ENCODE peak calls at places on chromosomes 4 and X, in six cellular contexts. R is Caco-2, D is thoracic aorta, Y is HAP-1, G is K562, A is breast epithelium. E is an unnamed sample. For H3K4me1, the result is how much of the 10 kb centered on the place peaks cover.

GRCh38 chr4:136831553-136831952 is 700.7 kb downstream of the PCDH18 start:
- DNase-seq in R (no peak), D (no peak), Y (no peak), G (no peak), A (no peak), E (no peak)

GRCh38 chr4:163681208-163681821 is 186.8 kb downstream of the TMA16 start:
- DNase-seq in R (peak), D (no peak), Y (peak), G (peak), A (no peak), E (no peak)

GRCh38 chr4:44629280-44629866 is 22.1 kb downstream of the YIPF7 start:
- DNase-seq in R (peak), D (no peak), Y (peak), G (peak), A (no peak), E (no peak)

GRCh38 chr4:126702747-126703146 is 930.0 kb upstream of the INTU start:
- DNase-seq in R (no peak), D (no peak), Y (no peak), G (no peak), A (no peak), E (no peak)

GRCh38 chrX:56833626-56834025 is 104.6 kb downstream of the NBDY start:
- DNase-seq in R (no peak), D (no peak), Y (no peak), G (no peak), A (no peak), E (no peak)

GRCh38 chrX:119721487-119721886 is 28.5 kb upstream of the SEPTIN6 start:
- DNase-seq in R (no peak), D (no peak), Y (no peak), G (no peak), A (no peak), E (no peak)

GRCh38 chr4:82652062-82652461 is 90.3 kb upstream of the TMEM150C start:
- DNase-seq in R (no peak), D (no peak), Y (no peak), G (no peak), A (no peak), E (no peak)

GRCh38 chr4:15882675-15883086 is 55.9 kb downstream of the FGFBP1 start:
- DNase-seq in R (peak), D (no peak), Y (peak), G (peak), A (no peak), E (no peak)

GRCh38 chrX:49193542-49193964 is 6.4 kb downstream of the SYP start:
- DNase-seq in R (no peak), D (no peak), Y (no peak), G (peak), A (no peak), E (no peak)

DNA sequence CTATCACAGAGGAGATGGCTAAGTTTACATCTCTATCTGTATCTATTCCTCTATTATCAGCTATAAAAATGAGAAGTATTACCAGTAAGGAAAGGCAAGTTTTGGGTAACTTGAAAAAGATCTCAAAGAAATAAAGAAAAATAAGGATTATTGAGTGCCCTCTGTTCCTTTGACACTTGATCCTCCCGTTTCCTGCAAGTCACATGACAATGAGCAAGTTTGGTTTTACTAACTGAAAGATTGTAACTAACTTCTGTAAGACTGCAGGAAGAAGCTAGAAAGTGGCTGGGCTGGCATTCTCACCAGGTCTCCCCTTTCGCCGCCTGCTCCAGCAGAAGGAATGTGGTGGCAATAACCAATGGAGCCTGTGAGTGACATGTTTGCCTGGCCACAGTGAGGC is 59.2 kb downstream of the ARHGAP24 start:
- DNase-seq in R (no peak), D (no peak), Y (no peak), G (no peak), A (no peak), E (no peak)
- H3K4me1 ChIP-seq in R (under half), D (under half), Y (under half), G (under half), A (under half), E (under half)

DNA sequence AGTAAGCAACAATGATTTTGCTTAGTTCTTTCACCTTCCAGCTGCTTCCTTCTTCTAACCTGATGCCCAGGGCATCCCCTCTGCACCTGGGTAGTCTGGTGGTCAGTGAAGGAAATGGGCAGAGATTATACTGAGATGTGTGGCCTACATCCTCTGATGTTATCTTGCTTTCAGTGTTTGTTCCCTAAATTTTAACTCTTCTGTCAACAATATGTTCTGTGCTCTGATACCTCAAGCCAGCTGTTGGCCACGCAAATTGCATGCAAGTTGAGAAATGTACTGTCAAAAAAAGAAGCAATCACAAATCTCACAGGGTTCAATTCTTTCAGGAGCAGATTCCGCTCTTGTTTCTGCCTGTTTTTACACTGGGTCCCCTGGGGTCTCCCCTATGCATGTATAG is 73.8 kb downstream of the FBXW7 start:
- DNase-seq in R (no peak), D (no peak), Y (no peak), G (no peak), A (no peak), E (no peak)
- H3K4me3 ChIP-seq in R (no peak), D (no peak), Y (no peak), G (no peak), A (no peak), E (no peak)

DNA sequence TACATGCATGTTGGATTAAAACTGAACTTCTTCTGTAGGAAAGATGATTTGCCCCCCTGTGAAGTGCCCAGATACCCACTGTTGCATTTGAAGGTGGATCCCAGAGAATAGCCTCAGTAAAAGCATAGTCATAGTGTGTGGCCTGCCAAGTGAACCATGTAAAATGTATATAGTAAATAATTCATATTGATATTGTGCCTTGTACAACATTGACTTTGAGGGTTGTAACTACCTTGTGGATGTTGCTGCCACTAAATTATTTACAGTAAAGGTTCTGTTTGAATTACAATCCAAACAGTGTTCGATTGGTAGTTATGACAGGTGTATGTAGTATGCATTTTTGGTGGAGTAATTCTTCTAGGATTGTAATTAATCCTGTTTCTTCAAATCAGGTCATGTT is 19.2 kb downstream of the TMEM131L start:
- DNase-seq in R (no peak), D (no peak), Y (no peak), G (no peak), A (no peak), E (no peak)
- H3K4me1 ChIP-seq in R (under half), D (under half), Y (under half), G (under half), A (under half), E (under half)

DNA sequence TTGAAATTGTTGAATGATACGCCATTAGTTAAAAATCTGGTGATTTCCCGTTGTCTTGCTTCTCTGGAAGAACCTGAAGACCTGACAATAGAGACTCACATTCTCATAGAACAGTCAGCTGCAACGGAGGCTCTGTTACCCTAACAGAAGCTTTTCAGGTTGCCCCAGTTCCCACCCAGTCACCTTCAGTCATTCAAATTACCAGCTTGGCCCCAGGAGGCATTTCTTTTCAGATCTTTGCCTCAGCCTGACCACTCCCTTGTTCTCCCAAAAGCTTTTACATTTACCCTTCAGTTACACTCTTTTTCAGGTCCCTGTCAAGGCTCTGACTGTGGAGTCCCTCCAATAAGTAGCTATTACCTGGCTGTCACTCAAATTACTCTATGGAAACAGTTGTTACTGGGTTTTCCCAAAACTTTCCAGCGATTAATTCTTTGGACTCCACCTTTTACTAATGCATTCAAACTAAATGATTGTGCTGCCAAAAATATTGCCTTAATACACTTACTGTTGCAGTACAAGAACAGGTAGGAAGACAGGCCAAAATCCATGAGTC is 162.2 kb upstream of the FTHL17 start:
- DNase-seq in R (no peak), D (no peak), Y (peak), G (no peak), A (no peak), E (no peak)
- H3K4me3 ChIP-seq in R (no peak), D (no peak), Y (no peak), G (no peak), A (no peak), E (no peak)

DNA sequence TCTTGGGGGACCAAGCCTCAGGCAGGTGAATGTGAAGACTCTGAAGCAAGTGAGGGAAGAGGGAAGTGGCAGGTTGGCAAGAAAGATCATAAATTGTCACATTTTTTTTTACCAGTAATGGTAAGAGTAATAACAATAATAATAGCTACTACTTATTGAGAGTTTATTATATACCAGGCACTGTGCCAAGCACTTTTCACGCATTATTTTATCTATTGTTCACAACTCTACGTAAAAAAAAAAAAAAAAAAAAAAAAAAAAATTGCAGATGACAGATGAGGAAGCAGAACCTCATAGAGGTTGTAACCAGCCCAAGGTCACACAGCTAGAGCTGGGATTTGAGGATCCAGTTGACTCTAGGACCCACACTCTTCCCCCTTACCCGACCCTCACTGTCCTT is 40.9 kb downstream of the TSC22D3 start:
- DNase-seq in R (no peak), D (no peak), Y (no peak), G (no peak), A (no peak), E (no peak)
- H3K4me1 ChIP-seq in R (under half), D (under half), Y (under half), G (under half), A (under half), E (under half)

GRCh38 chr4:37243061-37243460 is 1.5 kb upstream of the NWD2 start:
- DNase-seq in R (peak), D (no peak), Y (no peak), G (no peak), A (no peak), E (no peak)
- H3K4me3 ChIP-seq in R (no peak), D (no peak), Y (no peak), G (no peak), A (no peak), E (no peak)

DNA sequence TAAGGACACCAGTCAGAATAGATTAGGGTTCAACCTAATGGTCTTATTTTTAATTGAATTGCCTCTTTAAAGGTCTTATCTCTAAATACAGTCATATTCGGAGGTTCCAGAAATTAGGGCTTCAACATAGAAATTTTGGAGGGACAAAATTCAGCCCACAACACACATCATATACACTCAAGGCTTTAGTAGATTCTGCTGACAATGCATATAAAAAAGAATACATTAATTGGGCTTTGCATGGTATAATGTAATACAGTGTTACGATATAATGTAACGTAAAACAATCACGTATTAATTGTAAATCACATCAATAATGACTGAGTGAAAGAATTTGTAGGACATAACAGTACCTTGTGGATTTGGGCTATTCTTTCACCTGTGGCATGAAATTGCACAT is 787.8 kb downstream of the STIM2 start:
- DNase-seq in R (no peak), D (no peak), Y (no peak), G (no peak), A (no peak), E (no peak)
- H3K4me1 ChIP-seq in R (under half), D (under half), Y (under half), G (under half), A (under half), E (under half)

GRCh38 chr4:74056858-74057562 is 18.5 kb upstream of the CXCL3 start:
- DNase-seq in R (no peak), D (no peak), Y (no peak), G (peak), A (no peak), E (no peak)
- H3K4me3 ChIP-seq in R (no peak), D (no peak), Y (no peak), G (no peak), A (no peak), E (no peak)

GRCh38 chrX:154721155-154721554 is 29.7 kb downstream of the GAB3 start:
- DNase-seq in R (no peak), D (no peak), Y (no peak), G (no peak), A (no peak), E (no peak)
- H3K4me1 ChIP-seq in R (under half), D (under half), Y (under half), G (under half), A (under half), E (half or more)

GRCh38 chrX:154093965-154094364 is 3.6 kb downstream of the MECP2 start:
- DNase-seq in R (no peak), D (no peak), Y (no peak), G (no peak), A (no peak), E (no peak)
- H3K4me3 ChIP-seq in R (no peak), D (peak), Y (no peak), G (peak), A (peak), E (no peak)

E was measured in left lung.